ENCODE peak calls at places on chromosomes 13 and 19, in four cellular contexts. R is uterus, F is H1, W is breast epithelium. U is an unnamed sample.

GRCh38 chr13:109787135-109787954 is 962 bp upstream of the IRS2 start:
- DNase-seq in R (peak; percentile 43), F (peak; percentile 67), W (peak; percentile 56), U (peak; percentile 43)

GRCh38 chr19:45638930-45639729 is at the start of gene EML2:
- DNase-seq in R (peak; percentile 28), F (peak; percentile 86), W (no peak), U (peak; percentile 43)

GRCh38 chr13:27966641-27967202 is 2.4 kb downstream of the CDX2 start:
- DNase-seq in R (no peak), F (peak; percentile 80), W (no peak), U (no peak)

GRCh38 chr19:18945297-18945696 is 4.3 kb upstream of the HOMER3 start:
- DNase-seq in R (no peak), F (no peak), W (no peak), U (no peak)

GRCh38 chr19:1000095-1000494 is at the start of gene GRIN3B:
- DNase-seq in R (peak; percentile 54), F (peak; percentile 89), W (no peak), U (peak; percentile 67)

GRCh38 chr19:3849092-3849491 is 19.7 kb downstream of the ZFR2 start:
- DNase-seq in R (no peak), F (no peak), W (no peak), U (no peak)

GRCh38 chr13:43865892-43866291 is 13.6 kb downstream of the CCDC122 start:
- DNase-seq in R (no peak), F (no peak), W (no peak), U (no peak)

GRCh38 chr19:36213793-36214387 is 575 bp downstream of the ZNF565 start:
- DNase-seq in R (no peak), F (no peak), W (no peak), U (no peak)

GRCh38 chr19:2166741-2167738 is 3.3 kb downstream of the DOT1L start:
- DNase-seq in R (peak; percentile 81), F (no peak), W (peak; percentile 80), U (peak; percentile 84)

GRCh38 chr19:35140207-35140897 is 1.7 kb downstream of the FXYD1 start:
- DNase-seq in R (no peak), F (no peak), W (no peak), U (no peak)

GRCh38 chr19:15788594-15789270 is 1.3 kb downstream of the OR10H5 start:
- DNase-seq in R (no peak), F (no peak), W (no peak), U (no peak)

GRCh38 chr13:97544041-97544765 is 110.2 kb downstream of the RAP2A start:
- DNase-seq in R (no peak), F (no peak), W (no peak), U (no peak)

GRCh38 chr19:41997121-41997850 is 3.3 kb upstream of the ATP1A3 start:
- DNase-seq in R (no peak), F (peak; percentile 91), W (no peak), U (peak; percentile 60)

GRCh38 chr19:38803543-38803942 is 9.2 kb downstream of the LGALS4 start:
- DNase-seq in R (no peak), F (no peak), W (no peak), U (no peak)

DNA sequence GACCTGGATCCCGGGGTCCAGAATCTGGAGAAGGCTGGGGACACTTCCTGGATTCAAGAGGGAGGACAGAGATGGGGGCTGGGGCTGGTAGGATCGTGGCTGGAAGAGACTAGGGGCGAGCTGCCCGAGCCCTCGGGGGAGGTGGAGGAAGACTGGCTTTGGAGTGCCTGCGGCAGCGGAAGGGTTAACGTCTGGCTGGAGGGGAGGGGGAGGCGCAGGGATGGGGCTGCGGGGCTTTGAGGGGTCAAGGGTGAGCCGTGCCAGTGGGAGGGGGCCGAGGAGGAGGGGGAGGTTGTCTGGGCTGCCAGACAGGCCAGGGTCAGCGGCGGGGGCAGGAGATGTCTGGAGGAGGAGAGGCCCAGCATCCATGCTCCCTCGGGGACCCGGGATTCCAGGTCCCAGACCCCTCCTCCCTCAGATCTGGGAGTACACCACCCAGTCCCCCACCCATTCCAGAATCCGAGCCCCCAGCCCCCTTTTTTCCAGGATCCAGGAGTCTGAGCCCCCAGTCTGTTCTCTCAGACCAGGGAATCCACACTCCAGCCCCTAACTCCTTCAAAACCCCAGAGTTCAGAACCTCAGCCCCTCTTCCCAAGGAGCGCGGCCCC is 3.3 kb upstream of the SPACA6 start:
- DNase-seq in R (peak; percentile 74), F (peak; percentile 83), W (no peak), U (peak; percentile 75)
- TF ChIP-seq POLR2A in R (no peak), F (no peak), W (no peak), U (no peak)

DNA sequence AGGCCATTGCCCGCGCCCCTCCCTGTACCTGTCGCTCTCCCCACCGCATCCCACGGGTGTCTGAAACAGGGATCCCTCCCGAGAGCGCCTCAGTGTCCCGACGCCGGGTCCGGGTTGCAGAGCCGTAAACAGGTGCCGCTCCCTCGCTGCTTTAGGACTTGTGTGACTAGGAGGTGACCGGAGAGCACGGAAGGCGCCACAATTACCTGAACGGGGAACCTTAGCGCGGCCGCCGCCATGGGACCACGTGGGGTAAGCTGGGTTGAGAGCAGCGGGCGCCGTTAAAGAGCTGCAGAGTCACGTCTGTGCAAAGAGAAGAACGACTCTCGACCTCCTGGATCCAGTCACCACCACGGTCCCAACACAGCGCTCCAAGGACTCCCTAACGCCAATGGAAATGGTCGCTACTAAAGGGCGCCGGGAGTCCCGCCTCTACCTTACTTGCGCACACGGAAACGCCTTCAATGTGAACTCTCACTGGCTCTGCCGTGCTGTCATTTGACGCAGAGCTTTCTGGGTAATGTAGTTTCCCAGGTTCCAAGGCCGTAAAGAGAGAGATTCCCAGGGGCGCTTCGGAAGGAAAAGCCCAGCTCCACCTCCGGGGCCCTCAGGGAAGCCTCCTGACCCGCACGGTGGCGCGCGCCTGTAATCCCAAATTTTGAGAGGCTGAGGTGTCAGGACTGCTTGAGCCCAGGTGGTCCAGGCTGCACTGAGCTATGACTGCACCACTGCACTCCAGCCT is at the start of gene ZNF552:
- DNase-seq in R (peak; percentile 80), F (peak; percentile 81), W (peak; percentile 86), U (peak; percentile 95)
- H3K27ac ChIP-seq in R (peak within 1 kb of the TSS; percentile 79), F (peak within 1 kb of the TSS; percentile 83), W (peak within 1 kb of the TSS; percentile 86), U (no peak within 1 kb of the TSS)

GRCh38 chr19:5935473-5936307 is 21.6 kb downstream of the CAPS start:
- DNase-seq in R (no peak), F (no peak), W (no peak), U (no peak)
- TF ChIP-seq POLR2A in R (no peak), F (no peak), W (no peak), U (no peak)

GRCh38 chr19:12778020-12778904 is 2.9 kb upstream of the HOOK2 start:
- DNase-seq in R (peak; percentile 72), F (peak; percentile 76), W (peak; percentile 86), U (peak; percentile 73)

GRCh38 chr19:12777217-12778019 is 2.1 kb upstream of the HOOK2 start:
- DNase-seq in R (peak; percentile 83), F (peak; percentile 95), W (peak; percentile 71), U (peak; percentile 82)

GRCh38 chr19:12778905-12779161 is 3.5 kb upstream of the HOOK2 start:
- DNase-seq in R (no peak), F (no peak), W (no peak), U (no peak)

GRCh38 chr19:12782174-12782423 is 6.7 kb upstream of the HOOK2 start:
- DNase-seq in R (no peak), F (no peak), W (no peak), U (no peak)

GRCh38 chr19:12779162-12779993 is 4.0 kb upstream of the HOOK2 start:
- DNase-seq in R (peak; percentile 75), F (no peak), W (no peak), U (peak; percentile 60)
- H3K27ac ChIP-seq in R (peak overlapping the region; percentile 89), F (peak overlapping the region; percentile 22), W (peak overlapping the region; percentile 97), U (peak overlapping the region; percentile 93)

GRCh38 chr13:49110122-49110831 is 109.9 kb upstream of the MLNR start:
- DNase-seq in R (peak; percentile 65), F (peak; percentile 59), W (peak; percentile 70), U (peak; percentile 89)
- TF ChIP-seq POLR2A in R (no peak), F (no peak), W (no peak), U (no peak)

U was measured in testis.